ENCODE peak calls at places on chromosomes 12 and 14, in seven cellular contexts. I is right lobe of liver, U is OCI-LY7, M is neural progenitor cell, H is Peyer's patch, R is tibial nerve, E is adrenal gland. Q is an unnamed sample.

GRCh38 chr12:4506870-4507269 is 31.8 kb upstream of the RAD51AP1 start:
- DNase-seq in E (no peak), H (no peak), M (no peak), R (no peak), U (peak; percentile 22), I (no peak), Q (peak; percentile 84)

GRCh38 chr12:30484658-30485057 is 211.0 kb downstream of the IPO8 start:
- DNase-seq in M (no peak), H (no peak), U (no peak), I (no peak), E (no peak), R (no peak), Q (no peak)

GRCh38 chr12:88577537-88577936 is 2.7 kb downstream of the KITLG start:
- DNase-seq in I (no peak), U (no peak), E (no peak), R (no peak), M (no peak), H (no peak), Q (no peak)

GRCh38 chr14:92677087-92677668 is 71.2 kb downstream of the LGMN start:
- DNase-seq in I (peak; percentile 34), M (no peak), R (no peak), H (peak; percentile 74), U (peak; percentile 36), E (no peak), Q (no peak)

GRCh38 chr12:52308807-52309425 is 12.3 kb downstream of the KRT83 start:
- DNase-seq in M (no peak), U (no peak), R (no peak), I (no peak), E (no peak), H (no peak), Q (no peak)

GRCh38 chr12:8157484-8158198 is 826 bp downstream of the ZNF705A start:
- DNase-seq in I (no peak), U (no peak), E (no peak), M (peak; percentile 4), R (no peak), H (no peak), Q (no peak)

GRCh38 chr12:64585085-64585484 is 25.2 kb upstream of the RASSF3 start:
- DNase-seq in R (no peak), I (no peak), H (no peak), U (no peak), E (no peak), M (no peak), Q (no peak)

GRCh38 chr14:26008290-26008689 is 589.5 kb downstream of the NOVA1 start:
- DNase-seq in U (no peak), R (no peak), M (peak; percentile 55), H (no peak), E (no peak), I (no peak), Q (no peak)

GRCh38 chr12:10113085-10113484 is 14.3 kb upstream of the CLEC1A start:
- DNase-seq in M (no peak), E (no peak), U (no peak), R (no peak), I (no peak), H (no peak), Q (no peak)

GRCh38 chr12:105742567-105742874 is 396.2 kb downstream of the NUAK1 start:
- DNase-seq in R (no peak), U (no peak), H (no peak), E (no peak), I (no peak), M (no peak), Q (no peak)

GRCh38 chr14:75182820-75183219 is 6.4 kb upstream of the TMED10 start:
- DNase-seq in H (no peak), I (no peak), R (peak; percentile 48), E (peak; percentile 55), M (no peak), U (no peak), Q (no peak)

GRCh38 chr12:11723993-11724392 is 74.5 kb downstream of the ETV6 start:
- DNase-seq in R (no peak), M (peak; percentile 53), E (no peak), H (no peak), I (no peak), U (no peak), Q (no peak)
- H3K4me1 ChIP-seq in R (peaks cover 31% of the 10 kb centered on the region), M (peaks cover 21% of the 10 kb centered on the region), E (peaks cover 9% of the 10 kb centered on the region), H (peaks cover 4% of the 10 kb centered on the region), I (peaks cover 20% of the 10 kb centered on the region), U (peaks cover 85% of the 10 kb centered on the region), Q (peaks cover 3% of the 10 kb centered on the region)

GRCh38 chr14:22456986-22457594 is 131.9 kb downstream of the DAD1 start:
- DNase-seq in I (no peak), R (no peak), H (no peak), U (no peak), M (no peak), E (no peak), Q (no peak)

GRCh38 chr14:22456421-22456820 is 132.6 kb downstream of the DAD1 start:
- DNase-seq in H (no peak), I (no peak), M (no peak), U (no peak), E (no peak), R (no peak), Q (no peak)

GRCh38 chr14:22460461-22461195 is 128.4 kb downstream of the DAD1 start:
- DNase-seq in R (no peak), U (no peak), E (no peak), I (no peak), M (no peak), H (no peak), Q (no peak)

GRCh38 chr14:22462923-22463322 is 126.1 kb downstream of the DAD1 start:
- DNase-seq in I (no peak), M (no peak), U (no peak), E (no peak), H (no peak), R (no peak), Q (no peak)

GRCh38 chr14:22458737-22459136 is 130.3 kb downstream of the DAD1 start:
- DNase-seq in U (peak; percentile 49), M (no peak), R (no peak), I (no peak), E (no peak), H (no peak), Q (no peak)
- H3K4me1 ChIP-seq in U (peaks cover 72% of the 10 kb centered on the region), M (no peaks in the 10 kb centered on the region), R (no peaks in the 10 kb centered on the region), I (no peaks in the 10 kb centered on the region), E (no peaks in the 10 kb centered on the region), H (no peaks in the 10 kb centered on the region), Q (no peaks in the 10 kb centered on the region)

GRCh38 chr12:2319136-2319535 is 266.3 kb downstream of the CACNA1C start:
- DNase-seq in H (no peak), U (no peak), M (no peak), I (no peak), R (no peak), E (no peak), Q (no peak)
- H3K4me1 ChIP-seq in H (no peaks in the 10 kb centered on the region), U (no peaks in the 10 kb centered on the region), M (peaks cover 13% of the 10 kb centered on the region), I (no peaks in the 10 kb centered on the region), R (no peaks in the 10 kb centered on the region), E (no peaks in the 10 kb centered on the region), Q (no peaks in the 10 kb centered on the region)

DNA sequence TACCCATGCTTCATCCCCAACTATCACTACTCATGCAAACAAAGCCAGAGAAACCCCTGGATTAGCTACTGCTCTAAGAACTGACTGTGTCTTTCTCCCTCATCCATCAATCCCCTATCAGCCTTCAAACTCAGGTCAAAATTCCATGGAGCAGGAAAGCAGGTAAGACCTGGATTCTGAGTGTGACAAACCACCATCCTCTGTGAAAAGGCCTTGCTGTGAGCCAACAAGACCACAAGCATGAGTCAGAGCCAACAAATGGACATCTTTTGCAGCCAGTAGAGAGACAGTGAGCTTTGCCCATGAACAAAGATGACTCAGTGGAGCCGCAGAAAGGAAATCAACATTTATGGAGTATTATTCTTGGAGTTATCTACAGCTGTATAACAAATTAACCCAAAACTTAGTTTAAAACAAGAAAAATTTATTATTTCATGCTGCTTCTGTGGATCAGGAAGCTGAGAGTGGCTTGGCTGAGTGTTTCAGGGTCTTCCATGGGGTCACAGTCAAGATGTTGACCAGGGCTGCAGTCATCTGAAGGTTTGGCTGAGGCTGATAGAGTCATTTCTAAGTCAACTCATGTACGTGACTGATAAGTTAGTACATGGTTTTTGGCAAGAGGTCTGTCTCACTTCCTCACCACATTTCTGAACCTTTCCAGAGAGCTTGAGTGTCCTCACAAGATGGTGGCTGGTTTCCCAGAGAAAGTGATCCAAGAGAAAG is 61.1 kb downstream of the PITPNM2 start:
- DNase-seq in M (no peak), I (no peak), R (no peak), H (no peak), E (peak; percentile 76), U (no peak), Q (no peak)
- H3K4me1 ChIP-seq in M (no peaks in the 10 kb centered on the region), I (peaks cover 54% of the 10 kb centered on the region), R (peaks cover 22% of the 10 kb centered on the region), H (no peaks in the 10 kb centered on the region), E (peaks cover 12% of the 10 kb centered on the region), U (peaks cover 12% of the 10 kb centered on the region), Q (no peaks in the 10 kb centered on the region)

GRCh38 chr12:50545783-50546182 is 41.0 kb downstream of the DIP2B start:
- DNase-seq in M (no peak), I (no peak), R (no peak), E (peak; percentile 65), U (no peak), H (no peak), Q (no peak)
- H3K4me1 ChIP-seq in M (peaks cover 12% of the 10 kb centered on the region), I (peaks cover 56% of the 10 kb centered on the region), R (peaks cover 6% of the 10 kb centered on the region), E (peaks cover 21% of the 10 kb centered on the region), U (no peaks in the 10 kb centered on the region), H (peaks cover 5% of the 10 kb centered on the region), Q (peaks cover 5% of the 10 kb centered on the region)

GRCh38 chr12:772056-772697 is 19.8 kb downstream of the WNK1 start:
- DNase-seq in H (no peak), M (no peak), R (no peak), I (no peak), E (no peak), U (no peak), Q (no peak)

GRCh38 chr12:774051-774614 is 21.8 kb downstream of the WNK1 start:
- DNase-seq in U (no peak), R (no peak), M (peak; percentile 53), E (no peak), I (no peak), H (no peak), Q (no peak)

GRCh38 chr12:768434-768833 is 16.1 kb downstream of the WNK1 start:
- DNase-seq in R (no peak), U (no peak), H (no peak), I (no peak), E (no peak), M (no peak), Q (no peak)

GRCh38 chr12:765861-766260 is 13.5 kb downstream of the WNK1 start:
- DNase-seq in U (no peak), R (no peak), H (no peak), I (no peak), M (no peak), E (no peak), Q (no peak)

GRCh38 chr12:770474-770873 is 18.1 kb downstream of the WNK1 start:
- DNase-seq in E (no peak), M (no peak), U (no peak), H (no peak), R (no peak), I (no peak), Q (no peak)
- H3K4me1 ChIP-seq in E (peaks cover 8% of the 10 kb centered on the region), M (peaks cover 18% of the 10 kb centered on the region), U (peaks cover 35% of the 10 kb centered on the region), H (no peaks in the 10 kb centered on the region), R (peaks cover 8% of the 10 kb centered on the region), I (peaks cover 3% of the 10 kb centered on the region), Q (peaks cover 31% of the 10 kb centered on the region)